ENCODE peak calls at places on chromosomes 3 and 15, in ten cellular contexts. J, Q, N, K, I, B, Z, E, A and X are unnamed samples. For H3K4me1, the result is how much of the 10 kb centered on the place peaks cover.

GRCh38 chr3:61561374-61562041 is at the start of gene PTPRG:
- DNase-seq in J (peak), Q (peak), N (no peak), K (peak), I (peak), B (peak), Z (peak), E (peak), A (peak), X (peak)

GRCh38 chr15:26614734-26615133 is 158.1 kb downstream of the GABRB3 start:
- DNase-seq in J (no peak), Q (no peak), N (no peak), K (no peak), I (no peak), B (no peak), Z (no peak), E (no peak), A (no peak), X (no peak)

GRCh38 chr3:177245257-177245656 is 48.0 kb upstream of the TBL1XR1 start:
- DNase-seq in J (no peak), Q (no peak), N (no peak), K (no peak), I (no peak), B (no peak), Z (no peak), E (no peak), A (no peak), X (no peak)

GRCh38 chr3:13811614-13812013 is 68.3 kb downstream of the WNT7A start:
- DNase-seq in J (no peak), Q (no peak), N (no peak), K (no peak), I (no peak), B (no peak), Z (no peak), E (no peak), A (no peak), X (no peak)

GRCh38 chr3:11565492-11565891 is 78.2 kb downstream of the VGLL4 start:
- DNase-seq in J (no peak), Q (no peak), N (no peak), K (no peak), I (no peak), B (no peak), Z (no peak), E (no peak), A (no peak), X (no peak)

GRCh38 chr3:39226106-39226741 is 33.8 kb upstream of the XIRP1 start:
- DNase-seq in J (no peak), Q (no peak), N (no peak), K (no peak), I (no peak), B (no peak), Z (no peak), E (no peak), A (no peak), X (no peak)

GRCh38 chr3:10017636-10018292 is 8.5 kb upstream of the FANCD2 start:
- DNase-seq in J (peak), Q (no peak), N (no peak), K (peak), I (no peak), B (no peak), Z (no peak), E (no peak), A (peak), X (no peak)

GRCh38 chr3:72329354-72329753 is 518.9 kb downstream of the SHQ1 start:
- DNase-seq in J (no peak), Q (no peak), N (no peak), K (peak), I (no peak), B (no peak), Z (no peak), E (no peak), A (no peak), X (no peak)

GRCh38 chr15:97521894-97522293 is 438.6 kb upstream of the ARRDC4 start:
- DNase-seq in J (no peak), Q (no peak), N (no peak), K (peak), I (no peak), B (no peak), Z (no peak), E (no peak), A (no peak), X (no peak)

GRCh38 chr3:46082849-46083248 is 55.6 kb upstream of the XCR1 start:
- DNase-seq in J (no peak), Q (no peak), N (no peak), K (no peak), I (no peak), B (no peak), Z (no peak), E (no peak), A (no peak), X (no peak)

GRCh38 chr15:61100512-61100911 is 128.6 kb downstream of the RORA start:
- DNase-seq in J (no peak), Q (no peak), N (no peak), K (no peak), I (no peak), B (no peak), Z (no peak), E (no peak), A (no peak), X (no peak)

GRCh38 chr15:61097057-61097456 is 132.0 kb downstream of the RORA start:
- DNase-seq in J (no peak), Q (no peak), N (no peak), K (no peak), I (no peak), B (no peak), Z (no peak), E (no peak), A (no peak), X (no peak)

GRCh38 chr15:61095804-61096506 is 133.1 kb downstream of the RORA start:
- DNase-seq in J (no peak), Q (no peak), N (no peak), K (no peak), I (no peak), B (no peak), Z (no peak), E (no peak), A (no peak), X (no peak)

GRCh38 chr15:61099030-61099800 is 129.9 kb downstream of the RORA start:
- DNase-seq in J (no peak), Q (no peak), N (no peak), K (peak), I (no peak), B (no peak), Z (no peak), E (no peak), A (peak), X (no peak)

GRCh38 chr15:61097852-61098251 is 131.2 kb downstream of the RORA start:
- DNase-seq in J (no peak), Q (no peak), N (no peak), K (no peak), I (no peak), B (no peak), Z (no peak), E (no peak), A (no peak), X (no peak)
- H3K4me1 ChIP-seq in J (under half), Q (under half), N (under half), K (under half), I (under half), B (under half), Z (under half), E (under half), A (under half), X (under half)

DNA sequence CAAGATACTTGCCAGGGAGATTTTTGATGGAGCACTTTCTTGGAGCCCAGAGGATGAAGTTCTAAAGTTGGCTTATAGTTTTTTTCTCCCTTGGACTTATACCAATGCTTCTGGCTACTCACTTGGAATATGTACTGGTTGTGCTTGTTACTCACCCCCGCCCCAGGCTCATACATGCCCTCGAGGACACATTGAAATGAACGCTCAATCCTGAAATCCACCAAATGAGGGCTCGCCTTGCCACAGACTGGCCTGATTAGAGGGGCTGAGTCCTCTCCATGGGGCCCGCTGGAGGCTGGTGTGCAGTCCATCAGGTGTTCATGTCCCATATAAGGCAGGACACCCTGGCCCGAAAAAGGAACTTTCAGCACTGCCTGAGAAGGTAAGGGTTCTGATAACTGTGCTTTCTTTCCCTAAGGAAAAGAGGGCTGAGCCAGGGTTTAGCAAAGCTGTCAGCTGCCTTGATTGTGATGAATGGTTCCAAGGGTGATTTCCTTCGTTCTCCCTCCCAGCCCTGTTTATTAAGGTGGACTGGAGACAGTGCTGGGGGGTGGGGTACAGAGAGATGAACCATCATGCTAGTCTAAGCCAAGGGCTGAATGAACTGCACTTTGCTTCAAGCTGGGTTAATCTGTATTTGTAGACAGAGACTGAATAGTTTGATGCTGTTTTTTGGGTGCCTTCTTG is 10.6 kb downstream of the PXYLP1 start:
- DNase-seq in J (no peak), Q (no peak), N (no peak), K (peak), I (no peak), B (no peak), Z (no peak), E (no peak), A (no peak), X (no peak)
- H3K4me1 ChIP-seq in J (under half), Q (half or more), N (under half), K (under half), I (under half), B (under half), Z (under half), E (under half), A (under half), X (under half)

DNA sequence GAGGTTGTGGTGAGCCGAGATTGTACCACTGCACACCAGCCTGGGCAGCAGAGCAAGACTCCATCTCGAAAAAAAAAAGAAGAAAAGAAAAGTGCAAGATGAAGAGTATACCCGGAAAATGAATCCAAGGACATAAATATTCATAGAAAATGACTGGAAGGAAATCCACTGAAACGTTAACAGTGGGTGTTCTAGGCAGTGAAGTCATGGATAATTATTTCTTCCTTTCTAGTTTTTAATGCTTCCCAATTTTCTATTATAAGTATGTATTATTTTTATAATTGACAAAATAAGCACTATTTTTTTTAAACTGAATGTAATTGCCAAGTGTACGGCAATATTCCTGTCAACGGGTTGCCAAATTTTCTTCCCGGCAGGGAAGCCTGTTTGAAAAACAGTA is 37.4 kb upstream of the MGLL start:
- DNase-seq in J (no peak), Q (no peak), N (no peak), K (no peak), I (no peak), B (no peak), Z (no peak), E (no peak), A (no peak), X (no peak)
- H3K4me1 ChIP-seq in J (under half), Q (under half), N (under half), K (under half), I (under half), B (under half), Z (under half), E (under half), A (under half), X (under half)

DNA sequence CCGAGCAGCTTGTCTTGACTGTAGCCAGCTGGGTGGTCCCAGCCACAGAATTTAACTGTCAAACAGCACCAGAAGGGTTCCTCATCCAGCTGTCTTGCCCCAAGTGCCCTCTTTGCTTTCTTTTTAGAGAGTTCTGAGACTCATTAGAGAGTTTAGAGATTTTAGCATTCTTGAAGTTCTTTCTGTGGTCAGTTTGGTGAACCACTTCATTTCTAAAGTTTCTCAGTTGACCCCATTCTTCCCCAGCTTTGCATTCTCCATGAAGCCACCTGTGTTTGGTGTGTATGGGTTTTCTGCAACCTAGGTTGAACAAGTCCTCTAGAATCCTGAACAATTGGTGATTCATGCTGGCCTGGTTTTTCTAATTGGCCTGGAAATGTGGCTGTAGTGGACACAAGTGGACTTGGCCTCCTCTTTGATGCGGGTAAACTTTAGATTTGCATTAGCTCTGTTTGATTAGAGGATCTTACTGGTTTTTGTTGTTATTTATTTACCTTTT is 33.7 kb downstream of the FLNB start:
- DNase-seq in J (peak), Q (peak), N (no peak), K (peak), I (no peak), B (no peak), Z (no peak), E (no peak), A (peak), X (no peak)
- H3K4me1 ChIP-seq in J (half or more), Q (half or more), N (under half), K (under half), I (under half), B (under half), Z (under half), E (under half), A (under half), X (under half)

DNA sequence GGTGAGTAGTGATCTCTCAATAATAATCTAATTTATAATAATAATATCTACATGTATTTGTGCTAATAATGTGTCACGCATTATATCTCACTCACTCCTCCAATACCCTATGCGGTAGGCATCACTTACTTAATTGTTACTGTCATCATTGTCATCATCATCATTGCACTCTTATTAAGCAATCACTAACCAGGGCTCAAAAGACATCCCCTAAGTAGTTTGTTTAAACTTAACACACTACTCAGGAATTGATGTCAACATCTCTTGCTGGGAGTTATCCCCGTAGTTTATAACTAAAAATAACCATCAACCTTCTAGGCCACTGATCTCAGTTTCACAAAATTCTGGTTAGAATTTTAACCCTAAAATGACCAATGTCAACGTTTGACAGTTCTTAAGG is 56.8 kb upstream of the ICE2 start:
- DNase-seq in J (no peak), Q (no peak), N (no peak), K (no peak), I (no peak), B (no peak), Z (no peak), E (no peak), A (peak), X (no peak)
- H3K4me1 ChIP-seq in J (under half), Q (under half), N (half or more), K (under half), I (under half), B (under half), Z (under half), E (under half), A (under half), X (under half)